ENCODE peak calls at places on chromosomes 1 and 21, in nine cellular contexts. J, Q, T, A, B, F, G, R and V are unnamed samples.

GRCh38 chr1:10432910-10433785 is 2.9 kb downstream of the CENPS start:
- DNase-seq in B (no peak), G (no peak), F (no peak), R (peak; percentile 15), Q (no peak), J (no peak), A (no peak), T (no peak), V (no peak)

GRCh38 chr1:2906105-2906504 is 104.6 kb upstream of the TTC34 start:
- DNase-seq in R (no peak), B (no peak), G (no peak), F (peak; percentile 24), Q (no peak), T (no peak), A (no peak), J (no peak), V (no peak)

GRCh38 chr1:43853161-43853921 is 80.3 kb upstream of the ARTN start:
- DNase-seq in B (no peak), R (peak; percentile 98), J (no peak), T (peak; percentile 25), Q (peak; percentile 26), F (peak; percentile 38), G (no peak), A (peak; percentile 40), V (no peak)

GRCh38 chr21:32083175-32083574 is 195.7 kb downstream of the MIS18A start:
- DNase-seq in T (no peak), G (no peak), Q (no peak), B (no peak), R (no peak), F (no peak), J (no peak), A (no peak), V (no peak)

GRCh38 chr1:155196103-155196892 is 11.4 kb downstream of the THBS3 start:
- DNase-seq in G (no peak), Q (no peak), F (no peak), J (no peak), B (no peak), R (no peak), A (no peak), T (no peak), V (no peak)

GRCh38 chr21:42351626-42352432 is 1.0 kb upstream of the TFF2 start:
- DNase-seq in A (no peak), R (no peak), B (no peak), G (no peak), T (no peak), F (no peak), Q (no peak), J (no peak), V (no peak)

GRCh38 chr1:101190441-101190840 is 46.4 kb upstream of the S1PR1 start:
- DNase-seq in Q (no peak), T (no peak), J (no peak), B (no peak), F (no peak), A (no peak), G (no peak), R (no peak), V (no peak)

GRCh38 chr1:47705517-47706130 is 267.8 kb downstream of the FOXD2 start:
- DNase-seq in J (no peak), B (no peak), F (no peak), Q (no peak), G (no peak), A (no peak), R (no peak), T (no peak), V (no peak)

GRCh38 chr1:43388613-43389012 is 987 bp downstream of the MED8 start:
- DNase-seq in R (no peak), A (no peak), J (no peak), B (no peak), T (no peak), Q (no peak), F (no peak), G (no peak), V (no peak)

GRCh38 chr1:152141971-152142584 is 16.9 kb downstream of the RPTN start:
- DNase-seq in A (peak; percentile 13), R (peak; percentile 56), T (no peak), Q (peak; percentile 7), G (no peak), B (no peak), F (peak; percentile 28), J (no peak), V (no peak)

GRCh38 chr1:228018125-228018398 is 11.3 kb downstream of the WNT3A start:
- DNase-seq in A (no peak), F (no peak), B (no peak), R (no peak), Q (no peak), J (no peak), G (no peak), T (no peak), V (no peak)

GRCh38 chr1:25245809-25246599 is 1.2 kb downstream of the RSRP1 start:
- DNase-seq in G (no peak), Q (no peak), T (no peak), A (peak; percentile 19), R (peak; percentile 13), F (no peak), B (no peak), J (no peak), V (no peak)

GRCh38 chr1:205492201-205492667 is 12.2 kb upstream of the CDK18 start:
- DNase-seq in G (no peak), J (no peak), Q (no peak), A (no peak), R (no peak), F (no peak), T (no peak), B (no peak), V (no peak)

GRCh38 chr1:40820251-40820797 is 36.7 kb downstream of the KCNQ4 start:
- DNase-seq in T (no peak), J (no peak), B (no peak), A (no peak), R (peak; percentile 60), F (no peak), G (no peak), Q (no peak), V (no peak)

GRCh38 chr1:187816646-187817045 is 987.9 kb downstream of the PLA2G4A start:
- DNase-seq in F (no peak), Q (no peak), B (no peak), J (no peak), A (no peak), R (no peak), G (no peak), T (no peak), V (no peak)

GRCh38 chr1:175373786-175374623 is 181.4 kb upstream of the KIAA0040 start:
- DNase-seq in F (peak; percentile 14), J (no peak), T (no peak), R (no peak), B (no peak), Q (peak; percentile 16), G (no peak), A (peak; percentile 58), V (no peak)

GRCh38 chr1:235724716-235725115 is 75.1 kb upstream of the GNG4 start:
- DNase-seq in Q (no peak), B (no peak), G (no peak), R (no peak), A (no peak), T (no peak), J (no peak), F (no peak), V (no peak)

GRCh38 chr1:111334169-111334568 is 43.5 kb downstream of the CHIA start:
- DNase-seq in J (no peak), A (peak; percentile 57), T (peak; percentile 58), R (peak; percentile 16), F (no peak), G (peak; percentile 40), Q (no peak), B (peak; percentile 32), V (no peak)

GRCh38 chr1:2983319-2983705 is 38.0 kb upstream of the ACTRT2 start:
- DNase-seq in R (no peak), Q (no peak), A (no peak), T (no peak), F (no peak), B (no peak), G (no peak), J (no peak), V (no peak)

GRCh38 chr1:53076721-53077598 is 14.9 kb downstream of the PODN start:
- DNase-seq in A (no peak), R (no peak), B (no peak), T (no peak), G (no peak), J (no peak), Q (no peak), F (no peak), V (no peak)

GRCh38 chr21:31557956-31558838 is 101.3 kb upstream of the SOD1 start:
- DNase-seq in R (no peak), B (no peak), Q (no peak), G (peak; percentile 23), A (no peak), F (peak; percentile 58), J (no peak), T (peak; percentile 24), V (no peak)

GRCh38 chr1:222970040-222970439 is 155.2 kb downstream of the DISP1 start:
- DNase-seq in G (no peak), Q (no peak), T (no peak), F (no peak), B (no peak), J (no peak), R (no peak), A (no peak), V (no peak)

GRCh38 chr21:41684381-41685245 is 82.2 kb downstream of the RIPK4 start:
- DNase-seq in J (no peak), F (no peak), T (no peak), Q (peak; percentile 70), R (no peak), G (no peak), A (no peak), B (no peak), V (no peak)

GRCh38 chr1:145901312-145902021 is 8.4 kb downstream of the ITGA10 start:
- DNase-seq in R (no peak), Q (no peak), A (no peak), J (no peak), B (no peak), F (no peak), T (no peak), G (no peak), V (no peak)

GRCh38 chr1:40868051-40868723 is 6.0 kb upstream of the CITED4 start:
- DNase-seq in F (no peak), T (peak; percentile 26), J (no peak), R (no peak), Q (peak; percentile 57), A (no peak), G (no peak), B (no peak), V (no peak)

GRCh38 chr1:4034318-4034887 is 134.3 kb upstream of the C1orf174 start:
- DNase-seq in J (no peak), F (no peak), T (no peak), B (no peak), A (no peak), Q (no peak), R (no peak), G (no peak), V (no peak)

GRCh38 chr1:56688522-56689026 is 43.5 kb downstream of the PRKAA2 start:
- DNase-seq in T (no peak), F (no peak), B (no peak), G (no peak), A (peak; percentile 16), R (no peak), Q (peak; percentile 40), J (no peak), V (no peak)

GRCh38 chr1:226654046-226654445 is 85.0 kb downstream of the ITPKB start:
- DNase-seq in A (no peak), J (no peak), G (no peak), F (no peak), Q (no peak), T (no peak), R (no peak), B (no peak), V (no peak)

GRCh38 chr1:70429219-70429618 is 18.2 kb downstream of the CTH start:
- DNase-seq in Q (no peak), F (no peak), B (no peak), T (no peak), J (no peak), R (no peak), G (no peak), A (no peak), V (no peak)

GRCh38 chr1:168970945-168971799 is 135.3 kb upstream of the ATP1B1 start:
- DNase-seq in T (no peak), F (no peak), J (no peak), A (no peak), G (no peak), R (no peak), B (no peak), Q (no peak), V (no peak)

GRCh38 chr1:230068952-230069684 is 2.1 kb downstream of the GALNT2 start:
- DNase-seq in F (no peak), T (no peak), G (no peak), A (peak; percentile 32), R (no peak), B (no peak), J (no peak), Q (no peak), V (no peak)